ENCODE peak calls at places on chromosomes 3 and 15, in four cellular contexts. A is fibroblast of lung, C is lower lobe of right lung, B is GM06990. N is an unnamed sample.

GRCh38 chr15:62392411-62392810 is 227.3 kb upstream of the C2CD4B start:
- DNase-seq in B (peak; percentile 8), C (no peak), A (peak; percentile 21), N (peak; percentile 38)

GRCh38 chr15:78087944-78088772 is 4.2 kb upstream of the SH2D7 start:
- DNase-seq in B (no peak), A (no peak), C (no peak), N (no peak)

GRCh38 chr3:53730565-53730964 is 115.7 kb downstream of the CHDH start:
- DNase-seq in C (no peak), A (no peak), B (no peak), N (peak; percentile 42)

GRCh38 chr3:33858131-33858530 is 59.7 kb downstream of the PDCD6IP start:
- DNase-seq in A (no peak), B (no peak), C (no peak), N (no peak)

GRCh38 chr15:25477816-25478215 is 39.0 kb upstream of the UBE3A start:
- DNase-seq in C (no peak), A (no peak), B (no peak), N (no peak)

GRCh38 chr3:69197922-69198540 is 75.6 kb upstream of the LMOD3 start:
- DNase-seq in B (no peak), A (no peak), C (no peak), N (no peak)

GRCh38 chr3:13015286-13016082 is 57.7 kb downstream of the IQSEC1 start:
- DNase-seq in B (peak; percentile 81), C (peak; percentile 76), A (no peak), N (no peak)

GRCh38 chr3:134931045-134931775 is 136.2 kb downstream of the EPHB1 start:
- DNase-seq in A (no peak), C (no peak), B (no peak), N (no peak)

GRCh38 chr3:70824078-70824477 is 511.6 kb upstream of the MDFIC2 start:
- DNase-seq in C (no peak), A (peak; percentile 75), B (no peak), N (peak; percentile 28)

GRCh38 chr3:69328103-69328755 is 57.7 kb downstream of the FRMD4B start:
- DNase-seq in A (no peak), C (no peak), B (no peak), N (no peak)

GRCh38 chr3:136984837-136985236 is 27.1 kb downstream of the IL20RB start:
- DNase-seq in C (no peak), B (no peak), A (peak; percentile 27), N (peak; percentile 68)

GRCh38 chr3:31170932-31171670 is 276.6 kb upstream of the GADL1 start:
- DNase-seq in A (peak; percentile 73), B (no peak), C (no peak), N (peak; percentile 98)

DNA sequence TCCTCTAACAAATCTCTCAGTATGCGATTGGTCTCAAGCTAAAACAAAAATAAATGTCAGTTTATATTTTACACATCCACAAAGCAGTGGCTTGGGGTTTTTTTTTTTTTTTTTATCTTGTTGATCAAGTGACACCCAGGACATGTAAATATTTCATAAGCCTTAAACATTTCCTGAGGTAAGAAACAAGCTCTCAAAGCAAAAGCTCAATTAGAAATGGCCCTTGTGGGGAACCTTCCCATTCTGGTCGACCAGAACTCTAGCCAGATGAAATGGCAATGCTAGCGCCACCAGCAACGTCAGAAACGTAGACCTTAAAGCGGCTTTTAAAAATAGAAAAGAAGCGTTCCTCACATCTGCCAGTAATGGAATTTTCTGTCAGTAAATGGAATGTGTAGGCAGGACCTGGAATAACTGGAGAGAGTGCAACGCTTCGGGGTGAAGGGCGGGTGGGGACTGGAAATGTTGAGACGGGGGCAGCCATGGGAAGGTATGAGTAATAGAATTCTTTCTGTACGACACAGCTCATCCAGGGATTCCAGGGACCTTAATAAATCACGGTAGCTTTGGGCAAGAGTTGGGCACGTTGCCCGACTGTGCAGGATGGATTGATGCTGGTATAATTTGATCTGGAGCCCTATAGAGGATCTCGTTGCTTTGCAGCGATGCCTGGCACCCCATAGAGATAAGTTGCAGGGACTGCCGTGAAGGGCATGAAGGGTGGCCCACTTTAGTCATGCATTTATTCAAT is 44.4 kb downstream of the BTD start:
- DNase-seq in B (no peak), A (peak; percentile 81), C (no peak), N (peak; percentile 72)
- H3K4me3 ChIP-seq in B (no peak overlapping the region), A (no peak overlapping the region), C (no peak overlapping the region), N (no peak overlapping the region)

GRCh38 chr15:45958924-45959323 is 324.1 kb downstream of the SQOR start:
- DNase-seq in A (no peak), C (no peak), B (no peak), N (no peak)

GRCh38 chr15:45962733-45963132 is 327.9 kb downstream of the SQOR start:
- DNase-seq in A (no peak), C (no peak), B (no peak), N (no peak)
- H3K4me3 ChIP-seq in A (no peak overlapping the region), C (no peak overlapping the region), B (no peak overlapping the region), N (no peak overlapping the region)

GRCh38 chr15:75369897-75370581 is 1.6 kb upstream of the MAN2C1 start:
- DNase-seq in A (no peak), B (no peak), C (no peak), N (no peak)
- H3K4me3 ChIP-seq in A (no peak overlapping the region), B (no peak overlapping the region), C (no peak overlapping the region), N (no peak overlapping the region)

GRCh38 chr3:73773228-73773627 is 148.5 kb upstream of the PDZRN3 start:
- DNase-seq in A (no peak), B (no peak), C (no peak), N (no peak)

GRCh38 chr3:73772599-73772998 is 147.9 kb upstream of the PDZRN3 start:
- DNase-seq in B (no peak), C (no peak), A (no peak), N (no peak)

GRCh38 chr3:73772076-73772475 is 147.3 kb upstream of the PDZRN3 start:
- DNase-seq in B (no peak), A (no peak), C (no peak), N (no peak)

GRCh38 chr3:73768594-73769308 is 144.0 kb upstream of the PDZRN3 start:
- DNase-seq in B (no peak), A (peak; percentile 35), C (no peak), N (peak; percentile 50)

GRCh38 chr3:73774645-73775044 is 149.9 kb upstream of the PDZRN3 start:
- DNase-seq in A (no peak), C (no peak), B (no peak), N (no peak)
- H3K4me3 ChIP-seq in A (no peak overlapping the region), C (no peak overlapping the region), B (no peak overlapping the region), N (no peak overlapping the region)

GRCh38 chr3:114092151-114093000 is 35.8 kb downstream of the QTRT2 start:
- DNase-seq in B (no peak), C (no peak), A (no peak), N (no peak)
- H3K4me3 ChIP-seq in B (no peak overlapping the region), C (no peak overlapping the region), A (no peak overlapping the region), N (peak overlapping the region; percentile 6)

N was measured in choroid plexus epithelial cell.